ENCODE peak calls at places on chromosomes 3 and 15, in eight cellular contexts. L is EH; D is NCI-H1092; O is RPMI7951; Z is fibroblast of pulmonary artery; N is renal cortical epithelial cell; C is stimulated activated CD8-positive, alpha-beta memory T cell treated with anti-CD3 and anti-CD28 coated beads, Interleukin-7, amount 100 ng/mL, for 1 hour; J is naive B cell. W is an unnamed sample.

GRCh38 chr3:133476971-133477375 is 77.1 kb downstream of the BFSP2 start:
- DNase-seq in L (no peak), D (peak; percentile 84), O (no peak), Z (no peak), N (no peak), C (no peak), J (no peak), W (no peak)

GRCh38 chr3:111299070-111299672 is 227.6 kb downstream of the NECTIN3 start:
- DNase-seq in L (peak; percentile 44), D (no peak), O (peak; percentile 56), Z (peak; percentile 19), N (peak; percentile 17), C (no peak), J (no peak), W (peak; percentile 73)

GRCh38 chr3:30043156-30043555 is 563.2 kb upstream of the TGFBR2 start:
- DNase-seq in L (no peak), D (no peak), O (no peak), Z (no peak), N (no peak), C (no peak), J (no peak), W (no peak)

GRCh38 chr15:68188647-68189046 is 16.5 kb downstream of the CALML4 start:
- DNase-seq in L (no peak), D (no peak), O (no peak), Z (no peak), N (no peak), C (no peak), J (no peak), W (no peak)

GRCh38 chr3:149654188-149654601 is 3.6 kb downstream of the WWTR1 start:
- DNase-seq in L (peak; percentile 88), D (no peak), O (peak; percentile 78), Z (peak; percentile 77), N (no peak), C (no peak), J (no peak), W (peak; percentile 84)

GRCh38 chr3:194123735-194124134 is 12.2 kb upstream of the HES1 start:
- DNase-seq in L (no peak), D (no peak), O (no peak), Z (no peak), N (no peak), C (no peak), J (no peak), W (no peak)

GRCh38 chr15:85280203-85280602 is 100.2 kb upstream of the AKAP13 start:
- DNase-seq in L (no peak), D (no peak), O (no peak), Z (no peak), N (no peak), C (no peak), J (no peak), W (no peak)

GRCh38 chr15:70351941-70352774 is 254.4 kb upstream of the TLE3 start:
- DNase-seq in L (no peak), D (no peak), O (no peak), Z (no peak), N (no peak), C (no peak), J (no peak), W (no peak)

GRCh38 chr3:186121271-186121670 is 12.4 kb upstream of the ETV5 start:
- DNase-seq in L (no peak), D (no peak), O (no peak), Z (no peak), N (no peak), C (no peak), J (no peak), W (no peak)

GRCh38 chr15:99474981-99475753 is 90.6 kb upstream of the MEF2A start:
- DNase-seq in L (no peak), D (no peak), O (no peak), Z (no peak), N (no peak), C (no peak), J (no peak), W (no peak)

GRCh38 chr3:117903226-117903625 is 1131.4 kb downstream of the IGSF11 start:
- DNase-seq in L (peak; percentile 74), D (no peak), O (no peak), Z (peak; percentile 47), N (no peak), C (no peak), J (no peak), W (peak; percentile 80)

GRCh38 chr3:155753038-155753647 is 8.3 kb upstream of the PLCH1 start:
- DNase-seq in L (peak; percentile 41), D (peak; percentile 1), O (peak; percentile 25), Z (peak; percentile 55), N (peak; percentile 67), C (no peak), J (no peak), W (peak; percentile 54)

GRCh38 chr3:119665954-119666559 is 5.7 kb upstream of the POPDC2 start:
- DNase-seq in L (no peak), D (no peak), O (no peak), Z (no peak), N (no peak), C (no peak), J (no peak), W (no peak)

GRCh38 chr3:197186887-197187588 is 111.4 kb downstream of the DLG1 start:
- DNase-seq in L (peak; percentile 63), D (peak; percentile 49), O (peak; percentile 56), Z (peak; percentile 80), N (peak; percentile 71), C (no peak), J (peak; percentile 41), W (peak; percentile 73)

GRCh38 chr15:93929375-93930094 is 301.8 kb upstream of the MCTP2 start:
- DNase-seq in L (peak; percentile 11), D (no peak), O (peak; percentile 96), Z (peak; percentile 47), N (no peak), C (no peak), J (no peak), W (peak; percentile 98)